ENCODE peak calls at places on chromosomes 16 and 17, in four cellular contexts. O is K562, Z is HL-60, R is GM12878. T is an unnamed sample.

GRCh38 chr17:11935734-11936406 is 61.4 kb downstream of the ZNF18 start:
- DNase-seq in R (no peak), O (peak), Z (peak), T (peak)

GRCh38 chr16:2535644-2536021 is 2.2 kb upstream of the PDPK1 start:
- DNase-seq in Z (no peak), O (no peak), R (no peak), T (no peak)

GRCh38 chr16:86319871-86320270 is 190.5 kb upstream of the FOXF1 start:
- DNase-seq in Z (no peak), R (no peak), O (peak), T (no peak)

GRCh38 chr16:5502467-5502869 is 404.9 kb upstream of the EEF2KMT start:
- DNase-seq in O (peak), R (no peak), Z (peak), T (no peak)

GRCh38 chr16:50708373-50709060 is 15.1 kb downstream of the NOD2 start:
- DNase-seq in R (no peak), Z (peak), O (no peak), T (no peak)

GRCh38 chr16:785563-786535 is 2.3 kb downstream of the RPUSD1 start:
- DNase-seq in O (peak), R (no peak), Z (peak), T (peak)

GRCh38 chr16:813204-813915 is 12.8 kb upstream of the GNG13 start:
- DNase-seq in O (peak), Z (peak), R (no peak), T (peak)

GRCh38 chr17:81409190-81409935 is 14.1 kb downstream of the BAHCC1 start:
- DNase-seq in Z (no peak), R (no peak), O (peak), T (no peak)

GRCh38 chr17:34067009-34067408 is 188.1 kb upstream of the CCL2 start:
- DNase-seq in Z (no peak), R (no peak), O (no peak), T (no peak)

GRCh38 chr17:75152971-75153853 is 1.1 kb downstream of the JPT1 start:
- DNase-seq in R (no peak), Z (peak), O (peak), T (no peak)

GRCh38 chr17:2695243-2695960 is 16.2 kb downstream of the CLUH start:
- DNase-seq in O (no peak), R (no peak), Z (no peak), T (peak)

GRCh38 chr17:1958134-1958881 is 66.8 kb downstream of the RTN4RL1 start:
- DNase-seq in O (no peak), R (no peak), Z (no peak), T (no peak)

GRCh38 chr17:75344664-75345063 is 55.4 kb upstream of the SLC25A19 start:
- DNase-seq in Z (peak), O (peak), R (no peak), T (no peak)

GRCh38 chr16:88017006-88017405 is 65.8 kb downstream of the BANP start:
- DNase-seq in O (no peak), R (no peak), Z (no peak), T (no peak)
- TF ChIP-seq SPI1 in O (no peak), R (no peak), Z (no peak), T (no peak)

GRCh38 chr16:26802965-26803364 is 263.8 kb upstream of the C16orf82 start:
- DNase-seq in Z (no peak), R (no peak), O (no peak), T (no peak)

GRCh38 chr16:26801628-26802027 is 265.1 kb upstream of the C16orf82 start:
- DNase-seq in R (no peak), O (no peak), Z (no peak), T (no peak)

GRCh38 chr16:26806641-26807040 is 260.1 kb upstream of the C16orf82 start:
- DNase-seq in O (no peak), Z (no peak), R (no peak), T (no peak)

DNA sequence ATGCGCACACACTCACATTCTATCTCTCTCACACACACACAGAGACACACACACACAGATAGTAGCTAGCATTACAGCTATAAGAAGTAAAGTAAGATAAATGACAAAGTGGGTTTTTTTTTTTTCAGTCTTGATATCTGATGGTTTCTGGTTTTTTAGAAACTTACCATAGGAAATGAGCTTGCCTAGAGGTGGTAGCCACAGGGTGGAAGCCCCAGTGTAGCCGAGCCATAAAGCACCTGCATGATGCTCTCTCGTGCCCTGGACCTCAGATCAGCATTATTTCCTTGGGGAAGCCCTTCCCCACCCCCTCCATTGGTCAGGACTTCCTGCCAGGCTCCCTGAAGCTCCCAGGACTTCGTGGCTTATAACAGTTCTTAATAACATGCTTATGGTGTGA is 264.3 kb upstream of the C16orf82 start:
- DNase-seq in Z (no peak), R (no peak), O (no peak), T (no peak)
- TF ChIP-seq SPI1 in Z (no peak), R (no peak), O (no peak), T (no peak)

DNA sequence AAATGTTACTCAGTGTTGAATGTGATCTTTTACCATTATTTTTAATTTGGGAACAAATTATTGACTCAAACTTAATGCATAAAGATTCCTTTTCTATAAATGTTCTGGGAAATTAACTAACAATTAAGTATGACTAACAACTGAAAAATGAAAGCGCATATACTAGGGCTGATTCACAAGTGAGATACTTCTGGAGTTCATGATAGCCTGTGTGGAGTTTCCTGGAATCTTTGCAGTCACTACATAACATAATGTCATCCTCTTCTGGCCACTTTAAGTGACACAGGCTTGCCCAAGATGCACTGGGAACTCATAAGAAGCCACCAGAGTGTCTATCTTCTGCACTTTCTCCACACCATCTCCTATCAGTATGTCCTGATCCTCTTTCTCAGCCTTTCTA is 450.3 kb upstream of the CDH11 start:
- DNase-seq in R (no peak), O (no peak), Z (no peak), T (no peak)
- TF ChIP-seq SPI1 in R (no peak), O (no peak), Z (no peak), T (no peak)

GRCh38 chr16:71460246-71460645 is 1.8 kb downstream of the ZNF23 start:
- DNase-seq in Z (no peak), O (no peak), R (no peak), T (no peak)
- TF ChIP-seq SPI1 in Z (no peak), O (no peak), R (no peak), T (no peak)

T was measured in GM12891.